ENCODE peak calls at places on chromosomes 16 and 17, in nine cellular contexts. X is adrenal gland, P is AG08395, S is HCT116, L is ascending aorta, Q is Right ventricle myocardium superior, W is skeletal muscle cell, Z is T-helper 1 cell, T is bronchial epithelial cell. N is an unnamed sample.

GRCh38 chr17:18250259-18250658 is 8.3 kb downstream of the FLII start:
- DNase-seq in Z (no peak), T (peak), X (no peak), L (no peak), S (no peak), P (no peak), Q (no peak), W (no peak), N (no peak)

GRCh38 chr17:2542456-2542855 is 30.8 kb upstream of the METTL16 start:
- DNase-seq in T (no peak), Q (no peak), W (no peak), Z (no peak), X (peak), P (no peak), S (no peak), L (no peak), N (peak)

GRCh38 chr17:45364531-45365390 is 47.9 kb upstream of the MAP3K14 start:
- DNase-seq in W (no peak), X (peak), Q (no peak), P (peak), L (no peak), T (no peak), Z (no peak), S (no peak), N (peak)

GRCh38 chr17:66636111-66636510 is 198.8 kb upstream of the CACNG5 start:
- DNase-seq in P (peak), Q (no peak), W (peak), X (no peak), S (no peak), Z (no peak), L (no peak), T (peak), N (no peak)

GRCh38 chr17:57915980-57916757 is 39.0 kb downstream of the CUEDC1 start:
- DNase-seq in Z (no peak), X (peak), Q (no peak), L (no peak), S (no peak), W (no peak), P (peak), T (no peak), N (no peak)

GRCh38 chr17:4785311-4786110 is 653 bp downstream of the VMO1 start:
- DNase-seq in Q (no peak), P (no peak), X (no peak), Z (no peak), L (no peak), T (no peak), W (no peak), S (no peak), N (peak)

GRCh38 chr17:80497726-80498241 is 21.4 kb upstream of the NPTX1 start:
- DNase-seq in S (no peak), P (no peak), Q (no peak), T (no peak), Z (no peak), X (no peak), W (no peak), L (no peak), N (no peak)

GRCh38 chr17:1304522-1304921 is 25.1 kb downstream of the TRARG1 start:
- DNase-seq in P (no peak), Z (no peak), S (no peak), T (no peak), X (no peak), L (no peak), Q (no peak), W (no peak), N (no peak)

GRCh38 chr17:68783861-68784260 is 171.3 kb downstream of the ABCA8 start:
- DNase-seq in T (no peak), Q (no peak), P (no peak), W (no peak), S (no peak), X (no peak), L (no peak), Z (no peak), N (no peak)

GRCh38 chr17:75476274-75476673 is 19.8 kb downstream of the TMEM94 start:
- DNase-seq in Z (no peak), L (no peak), S (no peak), W (no peak), Q (no peak), T (no peak), X (peak), P (peak), N (no peak)

GRCh38 chr17:1511756-1512321 is 4.6 kb downstream of the INPP5K start:
- DNase-seq in X (no peak), S (no peak), T (peak), W (no peak), P (peak), L (no peak), Q (peak), Z (no peak), N (peak)

GRCh38 chr17:2602597-2603017 is 9.2 kb downstream of the PAFAH1B1 start:
- DNase-seq in Z (no peak), S (no peak), P (no peak), L (no peak), W (no peak), X (no peak), Q (no peak), T (peak), N (no peak)

GRCh38 chr16:31400191-31400590 is 7.1 kb downstream of the ITGAD start:
- DNase-seq in W (no peak), L (no peak), P (no peak), X (no peak), S (no peak), T (no peak), Z (no peak), Q (no peak), N (no peak)

GRCh38 chr16:66603537-66604375 is 748 bp upstream of the CMTM3 start:
- DNase-seq in L (no peak), S (no peak), Q (peak), P (peak), X (peak), Z (peak), T (no peak), W (no peak), N (peak)

GRCh38 chr16:84925092-84925772 is 86.1 kb downstream of the ZDHHC7 start:
- DNase-seq in Z (peak), W (no peak), S (peak), Q (peak), L (no peak), X (peak), P (peak), T (peak), N (peak)

GRCh38 chr17:77963441-77963840 is 4.9 kb downstream of the TNRC6C start:
- DNase-seq in Z (no peak), S (no peak), W (peak), X (peak), Q (no peak), T (no peak), L (no peak), P (peak), N (peak)

GRCh38 chr17:65283704-65284103 is 146.5 kb downstream of the RGS9 start:
- DNase-seq in S (no peak), Q (no peak), X (no peak), P (no peak), W (peak), L (peak), T (peak), Z (no peak), N (no peak)

GRCh38 chr16:66459878-66460277 is 32.8 kb downstream of the BEAN1 start:
- DNase-seq in X (no peak), L (no peak), W (no peak), T (no peak), Q (no peak), P (peak), Z (no peak), S (no peak), N (peak)

GRCh38 chr17:67944035-67944434 is 52.2 kb downstream of the C17orf58 start:
- DNase-seq in T (no peak), Q (no peak), X (peak), P (no peak), S (no peak), Z (no peak), W (no peak), L (no peak), N (no peak)

GRCh38 chr17:7177954-7178477 is 1.2 kb downstream of the ASGR1 start:
- DNase-seq in S (no peak), P (no peak), Z (no peak), L (no peak), W (no peak), Q (no peak), T (peak), X (no peak), N (no peak)

GRCh38 chr16:87739801-87740200 is 26.0 kb downstream of the KLHDC4 start:
- DNase-seq in T (peak), Z (no peak), P (no peak), X (no peak), W (no peak), S (no peak), L (no peak), Q (no peak), N (no peak)

GRCh38 chr17:72173475-72174116 is 52.8 kb downstream of the SOX9 start:
- DNase-seq in Q (no peak), P (no peak), L (no peak), X (no peak), Z (no peak), W (no peak), T (no peak), S (no peak), N (no peak)

GRCh38 chr17:17328251-17328650 is 25.1 kb downstream of the NT5M start:
- DNase-seq in P (no peak), S (no peak), Q (peak), X (no peak), Z (no peak), L (no peak), T (no peak), W (no peak), N (no peak)

GRCh38 chr17:78433780-78434335 is 55.4 kb downstream of the PGS1 start:
- DNase-seq in S (no peak), L (no peak), Q (no peak), T (no peak), P (no peak), Z (no peak), W (no peak), X (no peak), N (peak)

GRCh38 chr16:89499767-89500166 is 8.4 kb upstream of the SPG7 start:
- DNase-seq in W (no peak), P (no peak), Z (no peak), S (no peak), T (no peak), Q (no peak), L (no peak), X (no peak), N (no peak)

N was measured in NCI-H82.